ENCODE peak calls at places on chromosomes 2 and 18, in six cellular contexts. One of them, this sample, is unnamed.

GRCh38 chr2:152594792-152595191 is 122.5 kb downstream of the PRPF40A start:
- DNase-seq in trophoblast cell: no peak
- DNase-seq in mesendoderm: no peak
- DNase-seq in H1: no peak
- DNase-seq in IMR-90: peak
- DNase-seq in H9: no peak
- DNase-seq in this sample: no peak

GRCh38 chr2:1550076-1550475 is 136.8 kb downstream of the TPO start:
- DNase-seq in H1: no peak
- DNase-seq in mesendoderm: no peak
- DNase-seq in IMR-90: no peak
- DNase-seq in trophoblast cell: peak
- DNase-seq in H9: no peak
- DNase-seq in this sample: no peak

GRCh38 chr18:31657823-31658669 is 26.3 kb downstream of the B4GALT6 start:
- DNase-seq in mesendoderm: no peak
- DNase-seq in H9: no peak
- DNase-seq in H1: no peak
- DNase-seq in IMR-90: no peak
- DNase-seq in trophoblast cell: peak
- DNase-seq in this sample: no peak

GRCh38 chr18:75213610-75214009 is 3.0 kb downstream of the TSHZ1 start:
- DNase-seq in H1: no peak
- DNase-seq in H9: no peak
- DNase-seq in mesendoderm: no peak
- DNase-seq in IMR-90: peak
- DNase-seq in trophoblast cell: no peak
- DNase-seq in this sample: no peak

GRCh38 chr2:233556756-233557736 is 9.5 kb downstream of the USP40 start:
- DNase-seq in trophoblast cell: no peak
- DNase-seq in H1: no peak
- DNase-seq in H9: no peak
- DNase-seq in mesendoderm: no peak
- DNase-seq in IMR-90: peak
- DNase-seq in this sample: no peak

GRCh38 chr2:54635554-54636152 is 87.8 kb upstream of the EML6 start:
- DNase-seq in H9: no peak
- DNase-seq in trophoblast cell: no peak
- DNase-seq in H1: no peak
- DNase-seq in mesendoderm: no peak
- DNase-seq in IMR-90: peak
- DNase-seq in this sample: no peak

GRCh38 chr2:37389984-37390765 is 45.7 kb downstream of the QPCT start:
- DNase-seq in mesendoderm: peak
- DNase-seq in H1: peak
- DNase-seq in IMR-90: peak
- DNase-seq in H9: peak
- DNase-seq in trophoblast cell: peak
- DNase-seq in this sample: no peak

GRCh38 chr2:86468162-86469033 is 27.2 kb downstream of the KDM3A start:
- DNase-seq in H9: no peak
- DNase-seq in IMR-90: no peak
- DNase-seq in H1: no peak
- DNase-seq in trophoblast cell: no peak
- DNase-seq in mesendoderm: no peak
- DNase-seq in this sample: no peak

GRCh38 chr18:47470941-47471340 is 219.5 kb upstream of the SKOR2 start:
- DNase-seq in IMR-90: no peak
- DNase-seq in H1: no peak
- DNase-seq in trophoblast cell: peak
- DNase-seq in H9: no peak
- DNase-seq in mesendoderm: peak
- DNase-seq in this sample: no peak

GRCh38 chr2:89845532-89845931 is 1154.1 kb downstream of the RPIA start:
- DNase-seq in H1: no peak
- DNase-seq in H9: no peak
- DNase-seq in IMR-90: no peak
- DNase-seq in trophoblast cell: no peak
- DNase-seq in mesendoderm: no peak
- DNase-seq in this sample: no peak

GRCh38 chr2:191268596-191268995 is 23.4 kb downstream of the MYO1B start:
- DNase-seq in H1: no peak
- DNase-seq in mesendoderm: no peak
- DNase-seq in H9: no peak
- DNase-seq in IMR-90: no peak
- DNase-seq in trophoblast cell: no peak
- DNase-seq in this sample: no peak

GRCh38 chr2:219438453-219438852 is 3.8 kb downstream of the SPEG start:
- DNase-seq in H1: no peak
- DNase-seq in mesendoderm: no peak
- DNase-seq in IMR-90: no peak
- DNase-seq in trophoblast cell: no peak
- DNase-seq in H9: no peak
- DNase-seq in this sample: no peak

GRCh38 chr18:6022089-6022444 is 126.7 kb upstream of the TMEM200C start:
- DNase-seq in trophoblast cell: no peak
- DNase-seq in H9: no peak
- DNase-seq in IMR-90: peak
- DNase-seq in mesendoderm: no peak
- DNase-seq in H1: no peak
- DNase-seq in this sample: no peak

GRCh38 chr2:53460347-53460746 is 307.3 kb upstream of the CHAC2 start:
- DNase-seq in H9: no peak
- DNase-seq in trophoblast cell: no peak
- DNase-seq in IMR-90: no peak
- DNase-seq in H1: no peak
- DNase-seq in mesendoderm: no peak
- DNase-seq in this sample: no peak

GRCh38 chr2:229586746-229587705 is 127.3 kb downstream of the DNER start:
- DNase-seq in H9: peak
- DNase-seq in trophoblast cell: peak
- DNase-seq in H1: peak
- DNase-seq in mesendoderm: peak
- DNase-seq in IMR-90: peak
- DNase-seq in this sample: peak
- H4K8ac ChIP-seq in H9: no peak
- H4K8ac ChIP-seq in trophoblast cell: no peak
- H4K8ac ChIP-seq in H1: no peak
- H4K8ac ChIP-seq in mesendoderm: no peak
- H4K8ac ChIP-seq in IMR-90: no peak
- H4K8ac ChIP-seq in this sample: no peak

GRCh38 chr2:11554430-11554764 is 20.6 kb downstream of the GREB1 start:
- DNase-seq in H1: no peak
- DNase-seq in H9: no peak
- DNase-seq in trophoblast cell: no peak
- DNase-seq in IMR-90: no peak
- DNase-seq in mesendoderm: no peak
- DNase-seq in this sample: no peak

GRCh38 chr2:11556101-11556806 is 22.4 kb downstream of the GREB1 start:
- DNase-seq in mesendoderm: no peak
- DNase-seq in H9: no peak
- DNase-seq in H1: no peak
- DNase-seq in IMR-90: no peak
- DNase-seq in trophoblast cell: no peak
- DNase-seq in this sample: no peak

GRCh38 chr2:11551569-11552259 is 17.9 kb downstream of the GREB1 start:
- DNase-seq in IMR-90: no peak
- DNase-seq in H1: no peak
- DNase-seq in H9: no peak
- DNase-seq in trophoblast cell: no peak
- DNase-seq in mesendoderm: no peak
- DNase-seq in this sample: no peak

GRCh38 chr2:11552260-11552638 is 18.4 kb downstream of the GREB1 start:
- DNase-seq in H1: no peak
- DNase-seq in mesendoderm: no peak
- DNase-seq in IMR-90: no peak
- DNase-seq in H9: no peak
- DNase-seq in trophoblast cell: no peak
- DNase-seq in this sample: no peak

DNA sequence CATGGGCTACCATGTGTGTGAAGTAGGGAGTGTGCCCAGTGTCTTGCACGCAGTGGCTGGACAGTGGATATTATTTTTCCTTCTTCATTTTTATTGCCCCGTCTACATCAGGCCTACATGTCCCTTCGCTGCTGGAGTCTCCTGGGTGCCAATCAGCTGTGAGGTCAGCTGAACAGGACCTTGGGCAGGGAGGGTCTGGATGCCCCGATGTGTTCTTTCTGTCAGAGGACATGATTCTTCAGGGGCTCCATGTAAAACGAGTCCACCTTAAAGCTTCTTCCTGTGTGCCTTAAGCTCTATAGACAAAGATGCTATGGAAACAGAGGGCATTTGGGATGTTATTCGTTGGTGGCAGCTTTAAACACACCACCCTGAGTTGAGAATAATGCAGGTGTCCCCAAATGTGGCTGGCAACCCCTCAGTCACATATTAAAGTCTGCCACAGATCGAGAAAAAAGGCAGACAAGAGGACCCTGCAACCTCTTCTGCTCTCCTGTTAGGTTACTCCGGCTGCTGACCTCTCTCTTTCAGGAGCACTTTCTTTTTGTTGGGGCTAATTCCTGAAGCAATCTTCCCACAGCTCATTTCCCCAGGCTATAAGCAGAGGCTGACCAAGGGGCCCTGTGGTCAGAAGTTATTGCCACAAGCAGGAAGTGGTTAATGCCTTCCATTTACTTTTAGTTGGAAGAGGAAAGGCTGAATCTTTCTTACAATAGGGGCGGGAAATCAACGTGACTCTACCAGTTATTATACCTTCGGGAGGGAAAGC is 20.0 kb downstream of the GREB1 start:
- DNase-seq in H1: no peak
- DNase-seq in mesendoderm: no peak
- DNase-seq in H9: no peak
- DNase-seq in IMR-90: peak
- DNase-seq in trophoblast cell: no peak
- DNase-seq in this sample: no peak
- H4K8ac ChIP-seq in H1: no peak
- H4K8ac ChIP-seq in mesendoderm: no peak
- H4K8ac ChIP-seq in H9: no peak
- H4K8ac ChIP-seq in IMR-90: no peak
- H4K8ac ChIP-seq in trophoblast cell: no peak
- H4K8ac ChIP-seq in this sample: no peak

DNA sequence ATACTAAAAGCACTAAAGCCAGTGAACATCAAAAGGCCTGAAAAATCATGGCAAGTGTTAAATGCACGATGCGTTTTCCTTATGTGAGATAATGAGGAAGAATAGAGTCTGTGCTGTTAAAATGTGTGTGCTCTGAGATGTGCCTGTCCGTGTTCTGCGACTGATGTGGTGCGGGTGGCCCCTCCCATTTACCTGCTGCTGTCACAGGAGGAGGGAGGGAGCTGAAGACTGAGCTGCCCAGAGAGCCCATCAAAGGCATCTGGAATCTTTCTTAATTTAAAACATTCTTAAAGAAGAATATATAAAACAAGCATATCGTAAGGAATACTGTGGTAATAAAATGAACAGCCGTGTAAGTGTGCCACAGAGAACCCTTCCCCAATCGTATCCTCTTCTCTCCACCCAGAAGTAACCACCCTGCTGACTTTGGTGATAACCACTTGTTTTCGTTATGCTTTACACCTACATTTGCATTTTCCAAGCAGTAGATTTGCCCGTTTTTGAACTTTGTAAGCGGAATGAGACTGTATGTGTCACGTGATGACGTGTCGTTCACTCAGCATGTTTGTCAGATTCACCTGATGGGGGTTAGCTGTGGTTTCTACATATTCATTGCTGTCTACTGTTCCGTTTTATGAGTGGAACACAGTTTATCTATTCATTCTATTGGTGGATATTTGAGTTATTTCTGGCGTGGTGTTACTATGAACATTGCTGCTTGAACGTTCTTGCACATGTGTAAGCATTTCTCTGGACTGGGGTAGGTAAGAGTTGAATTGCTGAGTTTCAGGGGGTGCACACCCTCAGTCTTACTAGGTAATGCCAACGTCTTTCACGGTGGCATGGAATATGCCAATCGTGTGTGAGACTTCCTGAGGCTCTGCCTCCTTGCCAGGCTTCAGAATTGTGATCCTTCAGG is 56.7 kb upstream of the TXNDC2 start:
- DNase-seq in mesendoderm: no peak
- DNase-seq in trophoblast cell: no peak
- DNase-seq in H1: no peak
- DNase-seq in IMR-90: no peak
- DNase-seq in H9: no peak
- DNase-seq in this sample: no peak
- H4K8ac ChIP-seq in mesendoderm: no peak
- H4K8ac ChIP-seq in trophoblast cell: no peak
- H4K8ac ChIP-seq in H1: no peak
- H4K8ac ChIP-seq in IMR-90: peak
- H4K8ac ChIP-seq in H9: no peak
- H4K8ac ChIP-seq in this sample: no peak

DNA sequence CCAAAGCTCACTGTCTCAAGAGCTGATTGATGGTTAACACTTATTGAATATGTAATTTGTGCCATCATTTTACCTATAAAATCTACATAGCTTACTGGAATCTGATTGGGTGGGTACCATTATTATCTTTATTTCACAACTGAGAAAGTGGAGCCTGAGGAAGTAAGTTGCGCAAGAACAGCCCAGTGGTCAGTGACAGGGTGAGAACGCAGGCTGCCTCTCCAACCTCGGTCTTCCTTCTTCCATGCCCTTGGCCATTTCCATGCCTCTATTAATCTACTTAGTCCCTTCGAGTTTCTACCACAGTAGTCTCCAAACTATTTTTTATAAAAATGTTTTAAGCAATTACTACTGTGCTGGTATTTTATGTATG is 390.9 kb upstream of the VWC2L start:
- DNase-seq in mesendoderm: no peak
- DNase-seq in trophoblast cell: no peak
- DNase-seq in H9: no peak
- DNase-seq in IMR-90: no peak
- DNase-seq in H1: no peak
- DNase-seq in this sample: no peak
- H4K8ac ChIP-seq in mesendoderm: no peak
- H4K8ac ChIP-seq in trophoblast cell: no peak
- H4K8ac ChIP-seq in H9: no peak
- H4K8ac ChIP-seq in IMR-90: peak
- H4K8ac ChIP-seq in H1: no peak
- H4K8ac ChIP-seq in this sample: no peak

GRCh38 chr2:64730551-64731305 is 77.0 kb upstream of the SERTAD2 start:
- DNase-seq in mesendoderm: peak
- DNase-seq in H9: no peak
- DNase-seq in trophoblast cell: peak
- DNase-seq in H1: no peak
- DNase-seq in IMR-90: peak
- DNase-seq in this sample: no peak
- H4K8ac ChIP-seq in mesendoderm: no peak
- H4K8ac ChIP-seq in H9: no peak
- H4K8ac ChIP-seq in trophoblast cell: no peak
- H4K8ac ChIP-seq in H1: no peak
- H4K8ac ChIP-seq in IMR-90: peak
- H4K8ac ChIP-seq in this sample: no peak

DNA sequence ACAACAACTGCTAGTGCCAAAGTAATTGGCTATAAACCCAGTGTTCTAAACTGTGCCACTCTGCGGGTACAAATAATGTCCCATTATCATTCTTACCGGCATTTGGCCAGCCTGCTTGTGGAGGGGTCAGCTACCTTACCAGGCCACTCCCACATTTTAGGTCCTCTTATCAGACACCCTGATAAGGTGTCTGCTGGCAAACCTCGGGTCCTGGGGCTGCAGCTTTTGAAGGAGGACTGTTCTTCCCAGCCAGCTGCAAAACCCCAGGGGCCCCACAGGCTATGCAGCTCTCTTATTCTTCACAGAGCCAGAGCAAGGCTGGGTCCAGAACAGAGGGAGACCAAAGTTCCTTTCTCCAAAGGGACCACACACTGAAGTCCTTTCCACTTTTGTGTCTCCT is 258.0 kb upstream of the REV1 start:
- DNase-seq in H9: no peak
- DNase-seq in H1: no peak
- DNase-seq in IMR-90: no peak
- DNase-seq in trophoblast cell: no peak
- DNase-seq in mesendoderm: peak
- DNase-seq in this sample: no peak
- H4K8ac ChIP-seq in H9: no peak
- H4K8ac ChIP-seq in H1: no peak
- H4K8ac ChIP-seq in IMR-90: no peak
- H4K8ac ChIP-seq in trophoblast cell: no peak
- H4K8ac ChIP-seq in mesendoderm: no peak
- H4K8ac ChIP-seq in this sample: no peak

This sample was measured in neuronal stem cell.